ENCODE peak calls at places on chromosome 2, in ten cellular contexts. R, L, N, E, O, W, X, A, Z and Q are unnamed samples.

GRCh38 chr2:69762513-69763494 is 20.9 kb downstream of the ANXA4 start:
- DNase-seq in R (no peak), L (no peak), N (no peak), E (no peak), O (no peak), W (no peak), X (no peak), A (no peak), Z (no peak), Q (no peak)

GRCh38 chr2:39851691-39852110 is 72.6 kb upstream of the THUMPD2 start:
- DNase-seq in R (peak; percentile 37), L (no peak), N (no peak), E (no peak), O (peak; percentile 39), W (peak; percentile 39), X (no peak), A (peak; percentile 62), Z (no peak), Q (no peak)

GRCh38 chr2:102055346-102055975 is 63.7 kb downstream of the IL1R2 start:
- DNase-seq in R (no peak), L (no peak), N (no peak), E (no peak), O (no peak), W (no peak), X (no peak), A (no peak), Z (no peak), Q (no peak)

GRCh38 chr2:13682878-13683277 is 949.6 kb upstream of the LRATD1 start:
- DNase-seq in R (no peak), L (peak; percentile 70), N (no peak), E (no peak), O (peak; percentile 87), W (no peak), X (no peak), A (peak; percentile 33), Z (no peak), Q (no peak)

GRCh38 chr2:70534183-70534836 is 19.3 kb downstream of the TGFA start:
- DNase-seq in R (no peak), L (no peak), N (no peak), E (no peak), O (no peak), W (no peak), X (no peak), A (no peak), Z (no peak), Q (no peak)

GRCh38 chr2:7418343-7418742 is 501.1 kb downstream of the RNF144A start:
- DNase-seq in R (no peak), L (no peak), N (no peak), E (no peak), O (no peak), W (no peak), X (no peak), A (no peak), Z (no peak), Q (no peak)

GRCh38 chr2:53268086-53268485 is 499.5 kb upstream of the CHAC2 start:
- DNase-seq in R (no peak), L (no peak), N (no peak), E (no peak), O (peak; percentile 7), W (no peak), X (no peak), A (no peak), Z (no peak), Q (no peak)

GRCh38 chr2:27537287-27537686 is 40.6 kb downstream of the GCKR start:
- DNase-seq in R (no peak), L (no peak), N (no peak), E (no peak), O (no peak), W (no peak), X (no peak), A (no peak), Z (no peak), Q (no peak)

GRCh38 chr2:207513577-207514257 is 16.0 kb upstream of the CREB1 start:
- DNase-seq in R (no peak), L (no peak), N (no peak), E (no peak), O (peak; percentile 97), W (no peak), X (no peak), A (peak; percentile 96), Z (no peak), Q (no peak)

GRCh38 chr2:172943992-172944793 is 131.5 kb upstream of the MAP3K20 start:
- DNase-seq in R (no peak), L (no peak), N (no peak), E (no peak), O (no peak), W (no peak), X (no peak), A (no peak), Z (no peak), Q (no peak)

GRCh38 chr2:127324635-127325034 is 30.7 kb upstream of the ERCC3 start:
- DNase-seq in R (peak; percentile 22), L (peak; percentile 59), N (no peak), E (no peak), O (peak; percentile 67), W (no peak), X (peak; percentile 39), A (peak; percentile 50), Z (no peak), Q (no peak)

GRCh38 chr2:71935291-71935848 is 212.3 kb downstream of the CYP26B1 start:
- DNase-seq in R (no peak), L (no peak), N (no peak), E (no peak), O (peak; percentile 34), W (no peak), X (no peak), A (peak; percentile 87), Z (no peak), Q (no peak)

GRCh38 chr2:3483227-3483985 is 35.9 kb downstream of the ADI1 start:
- DNase-seq in R (peak; percentile 79), L (no peak), N (no peak), E (no peak), O (no peak), W (no peak), X (peak; percentile 30), A (no peak), Z (no peak), Q (no peak)

GRCh38 chr2:140604096-140604495 is 1526.7 kb downstream of the LRP1B start:
- DNase-seq in R (no peak), L (no peak), N (no peak), E (no peak), O (no peak), W (no peak), X (no peak), A (no peak), Z (no peak), Q (no peak)

GRCh38 chr2:128037624-128038023 is 9.8 kb upstream of the SAP130 start:
- DNase-seq in R (no peak), L (no peak), N (no peak), E (no peak), O (no peak), W (no peak), X (no peak), A (no peak), Z (no peak), Q (no peak)

GRCh38 chr2:40395169-40396023 is 56.5 kb downstream of the SLC8A1 start:
- DNase-seq in R (no peak), L (no peak), N (no peak), E (no peak), O (peak; percentile 24), W (no peak), X (no peak), A (peak; percentile 25), Z (no peak), Q (no peak)

GRCh38 chr2:15943378-15943851 is 3.1 kb downstream of the MYCN start:
- DNase-seq in R (peak; percentile 75), L (peak; percentile 15), N (no peak), E (peak; percentile 39), O (no peak), W (peak; percentile 27), X (peak; percentile 82), A (no peak), Z (no peak), Q (no peak)

GRCh38 chr2:37507069-37507410 is 162.6 kb downstream of the QPCT start:
- DNase-seq in R (no peak), L (no peak), N (no peak), E (no peak), O (no peak), W (no peak), X (peak; percentile 8), A (no peak), Z (no peak), Q (no peak)

GRCh38 chr2:188813846-188814245 is 160.3 kb upstream of the COL3A1 start:
- DNase-seq in R (no peak), L (no peak), N (no peak), E (no peak), O (no peak), W (no peak), X (no peak), A (peak; percentile 18), Z (no peak), Q (no peak)

GRCh38 chr2:64212801-64213321 is 68.6 kb upstream of the PELI1 start:
- DNase-seq in R (no peak), L (no peak), N (no peak), E (peak; percentile 42), O (peak; percentile 31), W (no peak), X (no peak), A (peak; percentile 7), Z (no peak), Q (no peak)

GRCh38 chr2:163171786-163172549 is 333.4 kb upstream of the KCNH7 start:
- DNase-seq in R (no peak), L (no peak), N (no peak), E (no peak), O (peak; percentile 20), W (no peak), X (no peak), A (peak; percentile 3), Z (no peak), Q (no peak)

GRCh38 chr2:109607766-109608165 is 6.0 kb downstream of the SEPTIN10 start:
- DNase-seq in R (no peak), L (no peak), N (no peak), E (no peak), O (peak; percentile 62), W (no peak), X (no peak), A (peak; percentile 41), Z (no peak), Q (no peak)

GRCh38 chr2:46294185-46294836 is 2.9 kb upstream of the EPAS1 start:
- DNase-seq in R (peak; percentile 79), L (no peak), N (no peak), E (peak; percentile 51), O (peak; percentile 57), W (peak; percentile 59), X (peak; percentile 48), A (peak; percentile 42), Z (no peak), Q (peak; percentile 73)

GRCh38 chr2:59413751-59414570 is 1139.5 kb downstream of the BCL11A start:
- DNase-seq in R (no peak), L (peak; percentile 100), N (no peak), E (no peak), O (no peak), W (no peak), X (no peak), A (no peak), Z (no peak), Q (no peak)

GRCh38 chr2:36214682-36215081 is 140.9 kb upstream of the CRIM1 start:
- DNase-seq in R (peak; percentile 40), L (no peak), N (no peak), E (no peak), O (no peak), W (no peak), X (peak; percentile 8), A (no peak), Z (no peak), Q (no peak)

GRCh38 chr2:27370816-27371620 is 602 bp downstream of the SNX17 start:
- DNase-seq in R (peak; percentile 11), L (peak; percentile 29), N (peak; percentile 33), E (peak; percentile 54), O (peak; percentile 61), W (peak; percentile 45), X (peak; percentile 14), A (peak; percentile 56), Z (no peak), Q (peak; percentile 58)

GRCh38 chr2:92326-92725 is 46.0 kb upstream of the FAM110C start:
- DNase-seq in R (no peak), L (no peak), N (no peak), E (no peak), O (no peak), W (no peak), X (no peak), A (no peak), Z (no peak), Q (no peak)

GRCh38 chr2:127560201-127560928 is 24.9 kb downstream of the MYO7B start:
- DNase-seq in R (no peak), L (no peak), N (no peak), E (no peak), O (no peak), W (no peak), X (no peak), A (no peak), Z (no peak), Q (no peak)